ENCODE peak calls at places on chromosomes 11 and 22, in four cellular contexts. One of them, this sample, is unnamed.

GRCh38 chr11:130580372-130580771 is 131.9 kb downstream of the ADAMTS15 start:
- DNase-seq in NCI-H774: peak
- DNase-seq in T-helper 1 cell: no peak
- DNase-seq in AG08396: peak
- DNase-seq in this sample: peak

GRCh38 chr11:92332986-92333385 is 108.4 kb downstream of the FAT3 start:
- DNase-seq in T-helper 1 cell: no peak
- DNase-seq in AG08396: peak
- DNase-seq in NCI-H774: no peak
- DNase-seq in this sample: no peak

GRCh38 chr11:73152861-73153483 is 10.9 kb upstream of the FCHSD2 start:
- DNase-seq in T-helper 1 cell: no peak
- DNase-seq in AG08396: no peak
- DNase-seq in NCI-H774: no peak
- DNase-seq in this sample: no peak

GRCh38 chr11:63998558-63999348 is 12.5 kb downstream of the OTUB1 start:
- DNase-seq in T-helper 1 cell: no peak
- DNase-seq in AG08396: no peak
- DNase-seq in NCI-H774: no peak
- DNase-seq in this sample: peak

GRCh38 chr11:114618139-114618538 is 22.6 kb upstream of the NXPE4 start:
- DNase-seq in T-helper 1 cell: no peak
- DNase-seq in NCI-H774: no peak
- DNase-seq in AG08396: no peak
- DNase-seq in this sample: no peak

GRCh38 chr22:20106849-20107237 is 9.1 kb upstream of the RANBP1 start:
- DNase-seq in AG08396: no peak
- DNase-seq in NCI-H774: no peak
- DNase-seq in T-helper 1 cell: no peak
- DNase-seq in this sample: no peak

GRCh38 chr11:3217751-3218482 is 696 bp downstream of the MRGPRG start:
- DNase-seq in AG08396: no peak
- DNase-seq in T-helper 1 cell: no peak
- DNase-seq in NCI-H774: no peak
- DNase-seq in this sample: no peak

GRCh38 chr11:76256448-76256847 is 50.1 kb upstream of the WNT11 start:
- DNase-seq in T-helper 1 cell: no peak
- DNase-seq in NCI-H774: no peak
- DNase-seq in AG08396: no peak
- DNase-seq in this sample: no peak

GRCh38 chr11:46345131-46345597 is 2.1 kb upstream of the DGKZ start:
- DNase-seq in AG08396: no peak
- DNase-seq in T-helper 1 cell: no peak
- DNase-seq in NCI-H774: no peak
- DNase-seq in this sample: no peak

GRCh38 chr11:77123591-77123990 is 4.5 kb upstream of the MYO7A start:
- DNase-seq in NCI-H774: no peak
- DNase-seq in T-helper 1 cell: no peak
- DNase-seq in AG08396: no peak
- DNase-seq in this sample: no peak

GRCh38 chr11:73295259-73295995 is 12.6 kb upstream of the ARHGEF17 start:
- DNase-seq in T-helper 1 cell: peak
- DNase-seq in AG08396: peak
- DNase-seq in NCI-H774: peak
- DNase-seq in this sample: no peak

GRCh38 chr22:50343541-50343935 is 411 bp downstream of the PPP6R2 start:
- DNase-seq in AG08396: no peak
- DNase-seq in T-helper 1 cell: no peak
- DNase-seq in NCI-H774: no peak
- DNase-seq in this sample: no peak

GRCh38 chr11:120547871-120548681 is 36.5 kb downstream of the GRIK4 start:
- DNase-seq in NCI-H774: peak
- DNase-seq in AG08396: peak
- DNase-seq in T-helper 1 cell: no peak
- DNase-seq in this sample: peak

GRCh38 chr11:120682026-120682649 is 170.6 kb downstream of the GRIK4 start:
- DNase-seq in NCI-H774: no peak
- DNase-seq in AG08396: no peak
- DNase-seq in T-helper 1 cell: no peak
- DNase-seq in this sample: no peak

GRCh38 chr11:831132-831864 is 1.5 kb upstream of the CD151 start:
- DNase-seq in AG08396: no peak
- DNase-seq in NCI-H774: no peak
- DNase-seq in T-helper 1 cell: no peak
- DNase-seq in this sample: no peak

GRCh38 chr11:45102361-45102809 is 44.1 kb upstream of the PRDM11 start:
- DNase-seq in T-helper 1 cell: no peak
- DNase-seq in AG08396: no peak
- DNase-seq in NCI-H774: no peak
- DNase-seq in this sample: no peak

GRCh38 chr11:62787005-62787759 is at the start of gene TMEM179B:
- DNase-seq in T-helper 1 cell: peak
- DNase-seq in AG08396: peak
- DNase-seq in NCI-H774: peak
- DNase-seq in this sample: peak

GRCh38 chr22:24723111-24723510 is 51.4 kb downstream of the PIWIL3 start:
- DNase-seq in NCI-H774: no peak
- DNase-seq in AG08396: no peak
- DNase-seq in T-helper 1 cell: no peak
- DNase-seq in this sample: no peak

GRCh38 chr11:78646564-78647185 is 72.0 kb upstream of the NARS2 start:
- DNase-seq in T-helper 1 cell: peak
- DNase-seq in NCI-H774: peak
- DNase-seq in AG08396: peak
- DNase-seq in this sample: peak

GRCh38 chr22:42697542-42698013 is 23.1 kb downstream of the A4GALT start:
- DNase-seq in T-helper 1 cell: no peak
- DNase-seq in NCI-H774: no peak
- DNase-seq in AG08396: peak
- DNase-seq in this sample: no peak

GRCh38 chr11:58965246-58965985 is 26.1 kb downstream of the GLYATL1 start:
- DNase-seq in AG08396: peak
- DNase-seq in T-helper 1 cell: no peak
- DNase-seq in NCI-H774: no peak
- DNase-seq in this sample: no peak

GRCh38 chr11:72114570-72114969 is 2.1 kb upstream of the ANAPC15 start:
- DNase-seq in T-helper 1 cell: no peak
- DNase-seq in NCI-H774: no peak
- DNase-seq in AG08396: no peak
- DNase-seq in this sample: no peak

This sample was measured in NCI-H2029.